ENCODE peak calls at places on chromosome 12, in five cellular contexts. One of them, this sample, is unnamed.

GRCh38 chr12:3321881-3322280 is 169.1 kb upstream of the PRMT8 start:
- DNase-seq in lung: no peak
- DNase-seq in GM23338: no peak
- DNase-seq in pancreas: no peak
- DNase-seq in testis: no peak
- DNase-seq in this sample: no peak

GRCh38 chr12:45464699-45465098 is 248.8 kb downstream of the ANO6 start:
- DNase-seq in lung: no peak
- DNase-seq in GM23338: peak
- DNase-seq in pancreas: peak
- DNase-seq in testis: peak
- DNase-seq in this sample: no peak

GRCh38 chr12:27869567-27869966 is 89.5 kb upstream of the MANSC4 start:
- DNase-seq in lung: no peak
- DNase-seq in GM23338: peak
- DNase-seq in pancreas: no peak
- DNase-seq in testis: no peak
- DNase-seq in this sample: peak

GRCh38 chr12:95815635-95816212 is 25.2 kb upstream of the NTN4 start:
- DNase-seq in lung: no peak
- DNase-seq in GM23338: peak
- DNase-seq in pancreas: no peak
- DNase-seq in testis: no peak
- DNase-seq in this sample: no peak

GRCh38 chr12:91801048-91801447 is 344.6 kb downstream of the BTG1 start:
- DNase-seq in lung: no peak
- DNase-seq in GM23338: no peak
- DNase-seq in pancreas: no peak
- DNase-seq in testis: no peak
- DNase-seq in this sample: no peak

GRCh38 chr12:45338272-45338671 is 122.4 kb downstream of the ANO6 start:
- DNase-seq in lung: no peak
- DNase-seq in GM23338: peak
- DNase-seq in pancreas: no peak
- DNase-seq in testis: no peak
- DNase-seq in this sample: no peak

GRCh38 chr12:74111688-74112360 is 425.8 kb upstream of the ATXN7L3B start:
- DNase-seq in lung: no peak
- DNase-seq in GM23338: peak
- DNase-seq in pancreas: no peak
- DNase-seq in testis: no peak
- DNase-seq in this sample: no peak

GRCh38 chr12:19236656-19237055 is 107.1 kb downstream of the PLEKHA5 start:
- DNase-seq in lung: no peak
- DNase-seq in GM23338: no peak
- DNase-seq in pancreas: no peak
- DNase-seq in testis: no peak
- DNase-seq in this sample: no peak

GRCh38 chr12:71250186-71250585 is 92.4 kb upstream of the TSPAN8 start:
- DNase-seq in lung: no peak
- DNase-seq in GM23338: no peak
- DNase-seq in pancreas: no peak
- DNase-seq in testis: no peak
- DNase-seq in this sample: no peak

GRCh38 chr12:87529386-87529785 is 499.8 kb downstream of the C12orf50 start:
- DNase-seq in lung: no peak
- DNase-seq in GM23338: no peak
- DNase-seq in pancreas: no peak
- DNase-seq in testis: no peak
- DNase-seq in this sample: no peak

GRCh38 chr12:93707836-93708235 is 30.7 kb downstream of the CRADD start:
- DNase-seq in lung: no peak
- DNase-seq in GM23338: no peak
- DNase-seq in pancreas: no peak
- DNase-seq in testis: no peak
- DNase-seq in this sample: no peak

GRCh38 chr12:102694913-102695312 is 214.6 kb upstream of the IGF1 start:
- DNase-seq in lung: no peak
- DNase-seq in GM23338: no peak
- DNase-seq in pancreas: no peak
- DNase-seq in testis: no peak
- DNase-seq in this sample: no peak

GRCh38 chr12:111447571-111448265 is 42.0 kb downstream of the SH2B3 start:
- DNase-seq in lung: peak
- DNase-seq in GM23338: no peak
- DNase-seq in pancreas: no peak
- DNase-seq in testis: peak
- DNase-seq in this sample: peak

GRCh38 chr12:98725481-98726247 is 80.6 kb downstream of the APAF1 start:
- DNase-seq in lung: no peak
- DNase-seq in GM23338: peak
- DNase-seq in pancreas: peak
- DNase-seq in testis: peak
- DNase-seq in this sample: peak

GRCh38 chr12:97408363-97408762 is 54.2 kb upstream of the RMST start:
- DNase-seq in lung: no peak
- DNase-seq in GM23338: no peak
- DNase-seq in pancreas: no peak
- DNase-seq in testis: no peak
- DNase-seq in this sample: no peak

GRCh38 chr12:89225401-89225800 is 126.9 kb downstream of the DUSP6 start:
- DNase-seq in lung: peak
- DNase-seq in GM23338: no peak
- DNase-seq in pancreas: no peak
- DNase-seq in testis: no peak
- DNase-seq in this sample: no peak

GRCh38 chr12:92553389-92553788 is 149.4 kb upstream of the PLEKHG7 start:
- DNase-seq in lung: no peak
- DNase-seq in GM23338: no peak
- DNase-seq in pancreas: no peak
- DNase-seq in testis: peak
- DNase-seq in this sample: no peak

GRCh38 chr12:117076410-117077372 is 22.5 kb downstream of the TESC start:
- DNase-seq in lung: no peak
- DNase-seq in GM23338: no peak
- DNase-seq in pancreas: no peak
- DNase-seq in testis: no peak
- DNase-seq in this sample: no peak

GRCh38 chr12:3303410-3304136 is 187.4 kb upstream of the PRMT8 start:
- DNase-seq in lung: no peak
- DNase-seq in GM23338: peak
- DNase-seq in pancreas: no peak
- DNase-seq in testis: no peak
- DNase-seq in this sample: peak

GRCh38 chr12:85725991-85726390 is 110.2 kb downstream of the RASSF9 start:
- DNase-seq in lung: no peak
- DNase-seq in GM23338: no peak
- DNase-seq in pancreas: no peak
- DNase-seq in testis: no peak
- DNase-seq in this sample: no peak

GRCh38 chr12:56601503-56601902 is 28.6 kb downstream of the BAZ2A start:
- DNase-seq in lung: no peak
- DNase-seq in GM23338: peak
- DNase-seq in pancreas: no peak
- DNase-seq in testis: no peak
- DNase-seq in this sample: no peak

GRCh38 chr12:108612788-108613282 is 15.0 kb upstream of the TMEM119 start:
- DNase-seq in lung: no peak
- DNase-seq in GM23338: peak
- DNase-seq in pancreas: no peak
- DNase-seq in testis: no peak
- DNase-seq in this sample: no peak

GRCh38 chr12:27031531-27031930 is 9.2 kb downstream of the MED21 start:
- DNase-seq in lung: no peak
- DNase-seq in GM23338: no peak
- DNase-seq in pancreas: no peak
- DNase-seq in testis: no peak
- DNase-seq in this sample: no peak

GRCh38 chr12:6167327-6168280 is 32.6 kb upstream of the CD9 start:
- DNase-seq in lung: peak
- DNase-seq in GM23338: no peak
- DNase-seq in pancreas: no peak
- DNase-seq in testis: no peak
- DNase-seq in this sample: no peak

GRCh38 chr12:90628213-90628612 is 326.8 kb downstream of the CCER1 start:
- DNase-seq in lung: no peak
- DNase-seq in GM23338: no peak
- DNase-seq in pancreas: no peak
- DNase-seq in testis: no peak
- DNase-seq in this sample: no peak

GRCh38 chr12:4325984-4326383 is 5.0 kb downstream of the TIGAR start:
- DNase-seq in lung: no peak
- DNase-seq in GM23338: no peak
- DNase-seq in pancreas: no peak
- DNase-seq in testis: no peak
- DNase-seq in this sample: no peak

GRCh38 chr12:108856428-108857157 is 790 bp downstream of the SSH1 start:
- DNase-seq in lung: peak
- DNase-seq in GM23338: no peak
- DNase-seq in pancreas: peak
- DNase-seq in testis: peak
- DNase-seq in this sample: peak

GRCh38 chr12:93019911-93020224 is 90.8 kb upstream of the EEA1 start:
- DNase-seq in lung: no peak
- DNase-seq in GM23338: no peak
- DNase-seq in pancreas: peak
- DNase-seq in testis: peak
- DNase-seq in this sample: no peak

GRCh38 chr12:80099259-80099658 is at the start of gene OTOGL:
- DNase-seq in lung: no peak
- DNase-seq in GM23338: no peak
- DNase-seq in pancreas: no peak
- DNase-seq in testis: no peak
- DNase-seq in this sample: no peak

GRCh38 chr12:101407054-101407437 is 526 bp downstream of the ARL1 start:
- DNase-seq in lung: peak
- DNase-seq in GM23338: peak
- DNase-seq in pancreas: no peak
- DNase-seq in testis: no peak
- DNase-seq in this sample: no peak

GRCh38 chr12:51907083-51907863 is at the start of gene ACVRL1:
- DNase-seq in lung: no peak
- DNase-seq in GM23338: peak
- DNase-seq in pancreas: no peak
- DNase-seq in testis: peak
- DNase-seq in this sample: no peak
- H3K27ac ChIP-seq in lung: peak
- H3K27ac ChIP-seq in GM23338: no peak
- H3K27ac ChIP-seq in pancreas: peak
- H3K27ac ChIP-seq in testis: peak
- H3K27ac ChIP-seq in this sample: peak

GRCh38 chr12:48002773-48003218 is 1.5 kb downstream of the COL2A1 start:
- DNase-seq in lung: no peak
- DNase-seq in GM23338: peak
- DNase-seq in pancreas: peak
- DNase-seq in testis: peak
- DNase-seq in this sample: peak
- H3K4me3 ChIP-seq in lung: no peak
- H3K4me3 ChIP-seq in GM23338: peak
- H3K4me3 ChIP-seq in pancreas: no peak
- H3K4me3 ChIP-seq in testis: no peak
- H3K4me3 ChIP-seq in this sample: no peak

GRCh38 chr12:124408822-124409517 is 114.1 kb downstream of the RFLNA start:
- DNase-seq in lung: no peak
- DNase-seq in GM23338: no peak
- DNase-seq in pancreas: no peak
- DNase-seq in testis: no peak
- DNase-seq in this sample: no peak
- H3K27ac ChIP-seq in lung: no peak
- H3K27ac ChIP-seq in GM23338: no peak
- H3K27ac ChIP-seq in pancreas: peak
- H3K27ac ChIP-seq in testis: no peak
- H3K27ac ChIP-seq in this sample: peak

GRCh38 chr12:11739980-11740379 is 90.5 kb downstream of the ETV6 start:
- DNase-seq in lung: no peak
- DNase-seq in GM23338: no peak
- DNase-seq in pancreas: no peak
- DNase-seq in testis: no peak
- DNase-seq in this sample: no peak
- H3K4me3 ChIP-seq in lung: no peak
- H3K4me3 ChIP-seq in GM23338: no peak
- H3K4me3 ChIP-seq in pancreas: no peak
- H3K4me3 ChIP-seq in testis: no peak
- H3K4me3 ChIP-seq in this sample: no peak

DNA sequence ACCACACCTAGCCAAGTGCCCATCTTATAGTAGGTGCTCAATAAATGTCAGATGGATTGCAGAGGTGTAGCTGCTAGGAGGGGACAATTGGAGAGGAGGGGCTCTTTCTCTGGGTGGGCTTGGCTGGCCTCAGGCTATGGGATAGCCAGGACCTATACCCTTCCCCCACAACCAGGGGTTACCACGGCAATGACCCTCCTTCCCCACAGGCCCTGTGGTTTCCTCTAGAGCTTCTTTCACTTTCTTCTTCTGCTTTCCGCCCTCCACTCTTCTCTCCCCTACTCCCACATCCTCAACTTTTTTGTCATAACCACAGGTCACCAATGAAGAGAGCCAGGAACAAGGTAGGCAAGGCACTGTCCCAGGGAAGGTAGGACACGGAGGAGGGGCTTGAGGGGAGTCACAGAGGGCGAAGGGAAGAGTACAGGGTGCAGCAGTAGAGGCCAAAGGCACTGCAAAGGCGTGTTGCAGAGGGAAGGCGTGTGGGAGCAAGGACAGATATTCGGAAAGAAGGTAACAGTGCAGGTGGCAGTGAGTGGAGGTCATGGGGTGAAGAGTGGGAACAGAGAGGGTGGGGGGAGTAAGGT is 1.9 kb upstream of the ITGB7 start:
- DNase-seq in lung: no peak
- DNase-seq in GM23338: peak
- DNase-seq in pancreas: no peak
- DNase-seq in testis: no peak
- DNase-seq in this sample: no peak
- H3K27ac ChIP-seq in lung: no peak
- H3K27ac ChIP-seq in GM23338: no peak
- H3K27ac ChIP-seq in pancreas: no peak
- H3K27ac ChIP-seq in testis: no peak
- H3K27ac ChIP-seq in this sample: no peak

GRCh38 chr12:53965251-53966069 is 7.5 kb upstream of the HOXC11 start:
- DNase-seq in lung: no peak
- DNase-seq in GM23338: peak
- DNase-seq in pancreas: no peak
- DNase-seq in testis: no peak
- DNase-seq in this sample: no peak
- H3K4me3 ChIP-seq in lung: no peak
- H3K4me3 ChIP-seq in GM23338: no peak
- H3K4me3 ChIP-seq in pancreas: no peak
- H3K4me3 ChIP-seq in testis: no peak
- H3K4me3 ChIP-seq in this sample: no peak

GRCh38 chr12:14836336-14837210 is 6.8 kb downstream of the ART4 start:
- DNase-seq in lung: no peak
- DNase-seq in GM23338: no peak
- DNase-seq in pancreas: no peak
- DNase-seq in testis: no peak
- DNase-seq in this sample: no peak
- H3K27ac ChIP-seq in lung: peak
- H3K27ac ChIP-seq in GM23338: no peak
- H3K27ac ChIP-seq in pancreas: peak
- H3K27ac ChIP-seq in testis: no peak
- H3K27ac ChIP-seq in this sample: no peak